ENCODE peak calls at places on chromosomes 6 and 20, in seven cellular contexts. U is lower lobe of right lung, P is colonic mucosa, R is PC-9, O is Panc1, S is psoas muscle, T is A549. K is an unnamed sample.

GRCh38 chr20:11935754-11936551 is 18.3 kb downstream of the BTBD3 start:
- DNase-seq in U (no peak), P (no peak), R (no peak), O (no peak), S (no peak), T (no peak), K (no peak)

GRCh38 chr20:61951695-61952533 is 113.8 kb downstream of the TAF4 start:
- DNase-seq in U (peak), P (no peak), R (no peak), O (no peak), S (no peak), T (no peak), K (no peak)

GRCh38 chr6:169933839-169934698 is 182.6 kb downstream of the ERMARD start:
- DNase-seq in U (peak), P (peak), R (no peak), O (no peak), S (peak), T (no peak), K (no peak)

GRCh38 chr6:153367006-153367405 is 235.9 kb upstream of the RGS17 start:
- DNase-seq in U (no peak), P (no peak), R (no peak), O (no peak), S (no peak), T (no peak), K (no peak)

GRCh38 chr6:166419717-166420116 is 37.0 kb upstream of the MPC1 start:
- DNase-seq in U (no peak), P (no peak), R (no peak), O (no peak), S (no peak), T (no peak), K (no peak)

GRCh38 chr6:165458134-165458533 is 148.7 kb upstream of the C6orf118 start:
- DNase-seq in U (no peak), P (no peak), R (no peak), O (no peak), S (no peak), T (no peak), K (no peak)

GRCh38 chr6:49565855-49566254 is 15.4 kb downstream of the C6orf141 start:
- DNase-seq in U (no peak), P (no peak), R (no peak), O (no peak), S (no peak), T (no peak), K (no peak)

GRCh38 chr6:158825951-158826306 is 6.8 kb upstream of the EZR start:
- DNase-seq in U (no peak), P (no peak), R (no peak), O (no peak), S (no peak), T (no peak), K (no peak)

GRCh38 chr6:10852281-10852965 is 14.1 kb upstream of the MAK start:
- DNase-seq in U (no peak), P (no peak), R (no peak), O (no peak), S (no peak), T (no peak), K (no peak)

GRCh38 chr20:18987781-18988360 is 174.3 kb downstream of the SCP2D1 start:
- DNase-seq in U (no peak), P (no peak), R (no peak), O (no peak), S (no peak), T (no peak), K (no peak)

GRCh38 chr6:98586163-98586562 is 248.2 kb upstream of the POU3F2 start:
- DNase-seq in U (no peak), P (no peak), R (no peak), O (no peak), S (no peak), T (no peak), K (no peak)

GRCh38 chr6:52570291-52570700 is 6.6 kb downstream of the TRAM2 start:
- DNase-seq in U (no peak), P (no peak), R (no peak), O (no peak), S (peak), T (no peak), K (no peak)

GRCh38 chr20:3203315-3204123 is 963 bp downstream of the DDRGK1 start:
- DNase-seq in U (no peak), P (peak), R (peak), O (no peak), S (no peak), T (no peak), K (peak)

DNA sequence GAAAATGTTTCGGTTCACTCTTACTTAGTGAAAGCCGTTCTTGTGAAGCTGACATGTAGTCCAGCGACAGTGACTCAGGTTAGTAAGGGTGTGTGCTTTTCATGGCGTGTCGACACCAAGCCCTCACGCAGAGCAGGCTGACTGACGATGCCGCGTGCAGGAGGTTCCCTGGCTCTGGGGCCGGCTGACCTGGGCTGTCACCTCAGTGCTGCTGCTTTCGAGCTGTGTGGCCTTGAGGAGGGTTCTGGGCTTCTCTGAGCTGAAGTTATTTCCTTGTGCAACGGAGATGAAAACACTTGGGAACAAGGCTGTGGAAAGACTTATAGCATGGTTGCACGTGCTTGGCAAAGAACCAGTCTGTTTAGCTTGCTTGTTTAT is 59.2 kb downstream of the PHACTR3 start:
- DNase-seq in U (no peak), P (no peak), R (no peak), O (no peak), S (no peak), T (no peak), K (no peak)
- H3K27ac ChIP-seq in U (no peak), P (no peak), R (no peak), O (no peak), S (no peak), T (no peak), K (no peak)

DNA sequence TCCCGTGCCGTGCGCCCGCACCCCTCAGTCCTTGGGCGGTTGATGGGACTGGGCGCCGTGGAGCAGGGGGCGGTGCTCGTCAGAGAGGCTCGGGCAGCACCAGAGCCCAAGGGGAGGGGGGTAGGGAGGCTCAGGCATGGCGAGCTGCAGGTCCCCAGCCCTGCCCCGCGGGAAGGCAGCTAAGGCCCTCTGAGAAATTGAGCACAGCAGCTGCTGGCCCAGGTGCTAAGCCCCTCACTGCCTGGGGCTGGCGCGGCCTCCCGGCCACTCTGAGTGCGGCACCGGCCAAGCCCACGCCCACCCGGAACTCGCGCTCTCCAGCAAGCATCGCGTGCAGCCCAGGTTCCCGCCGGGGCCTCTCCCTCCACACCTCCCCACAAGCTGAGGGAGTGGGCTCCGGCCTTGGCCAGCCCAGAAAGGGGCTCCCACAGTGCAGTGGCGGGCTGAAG is 16.4 kb downstream of the SOX4 start:
- DNase-seq in U (no peak), P (no peak), R (no peak), O (no peak), S (no peak), T (no peak), K (no peak)
- H3K4me3 ChIP-seq in U (no peak), P (no peak), R (no peak), O (no peak), S (no peak), T (no peak), K (no peak)

GRCh38 chr6:137216106-137216505 is 3.1 kb downstream of the IFNGR1 start:
- DNase-seq in U (no peak), P (no peak), R (no peak), O (no peak), S (no peak), T (no peak), K (peak)
- H3K27ac ChIP-seq in U (peak), P (no peak), R (no peak), O (no peak), S (peak), T (peak), K (peak)

GRCh38 chr6:127117979-127118504 is 429 bp upstream of the RSPO3 start:
- DNase-seq in U (peak), P (no peak), R (no peak), O (no peak), S (peak), T (peak), K (no peak)
- H3K4me3 ChIP-seq in U (peak), P (peak), R (no peak), O (peak), S (peak), T (peak), K (peak)

DNA sequence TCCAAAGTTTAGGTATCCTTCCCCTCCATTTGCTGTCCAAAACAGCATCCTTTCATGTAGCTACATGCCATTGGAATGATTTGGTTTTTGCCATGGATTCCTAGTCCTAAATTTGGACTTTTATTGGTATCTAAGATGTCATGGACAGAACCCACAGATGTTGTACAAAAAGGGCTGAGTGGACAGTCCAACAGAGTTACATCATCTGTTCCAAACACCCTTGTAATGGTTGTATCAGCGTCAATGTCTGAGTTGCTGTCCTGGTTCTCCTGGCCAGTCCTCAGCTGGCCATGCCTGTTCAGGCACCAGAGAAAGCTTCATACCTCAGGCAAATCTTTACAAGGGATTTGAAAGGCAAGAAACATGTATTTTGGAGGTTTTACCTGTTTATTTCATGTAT is 191.3 kb downstream of the ESR1 start:
- DNase-seq in U (no peak), P (no peak), R (no peak), O (no peak), S (no peak), T (no peak), K (no peak)
- H3K27ac ChIP-seq in U (no peak), P (no peak), R (peak), O (no peak), S (peak), T (no peak), K (no peak)